ENCODE peak calls at places on chromosome X, in ten cellular contexts. T, J, U, O, E, H, D, F, X and G are unnamed samples.

GRCh38 chrX:121456315-121456714 is 408.9 kb downstream of the GLUD2 start:
- DNase-seq in T (no peak), J (no peak), X (no peak), E (no peak), U (no peak), D (no peak), H (no peak), O (no peak), F (no peak), G (no peak)

GRCh38 chrX:132214518-132214917 is 4.7 kb downstream of the RAP2C start:
- DNase-seq in T (no peak), F (no peak), U (no peak), J (no peak), O (no peak), E (no peak), D (no peak), H (no peak), X (no peak), G (no peak)

GRCh38 chrX:118205996-118206395 is 89.4 kb upstream of the KLHL13 start:
- DNase-seq in H (no peak), X (no peak), O (no peak), T (no peak), E (no peak), D (no peak), U (no peak), J (no peak), F (no peak), G (no peak)

GRCh38 chrX:50700921-50701320 is 113.1 kb downstream of the SHROOM4 start:
- DNase-seq in J (no peak), E (no peak), U (no peak), H (no peak), D (no peak), T (no peak), X (no peak), F (no peak), O (peak), G (no peak)

GRCh38 chrX:12304261-12304660 is 166.0 kb downstream of the FRMPD4 start:
- DNase-seq in F (peak), J (no peak), O (no peak), X (no peak), H (peak), T (no peak), E (no peak), D (no peak), U (no peak), G (no peak)

GRCh38 chrX:3663576-3664290 is 49.7 kb downstream of the PRKX start:
- DNase-seq in T (no peak), X (no peak), E (no peak), F (no peak), O (no peak), J (no peak), D (no peak), H (no peak), U (no peak), G (no peak)

GRCh38 chrX:44012484-44013096 is 39.4 kb upstream of the NDP start:
- DNase-seq in D (no peak), H (peak), E (peak), X (peak), U (peak), O (no peak), F (peak), T (no peak), J (peak), G (no peak)

GRCh38 chrX:48613502-48614160 is 16.3 kb downstream of the WDR13 start:
- DNase-seq in E (no peak), U (no peak), X (no peak), D (no peak), T (no peak), J (no peak), H (no peak), F (no peak), O (no peak), G (no peak)